ENCODE peak calls at places on chromosomes 4 and X, in eight cellular contexts. B is prostate gland, D is HepG2, Z is NB4, L is transverse colon, E is lower leg skin, I is K562, X is uterus. A is an unnamed sample.
A peak's percentile ranks its signal among the peaks of the same experiment; 100 is the strongest.

GRCh38 chr4:93319011-93319410 is 509.5 kb upstream of the ATOH1 start:
- DNase-seq in E (no peak), D (no peak), Z (no peak), X (no peak), L (no peak), B (no peak), I (no peak), A (no peak)

GRCh38 chrX:137945470-137945869 is 379.5 kb downstream of the ZIC3 start:
- DNase-seq in I (no peak), X (no peak), Z (no peak), L (no peak), B (no peak), D (no peak), E (no peak), A (no peak)

GRCh38 chr4:169249214-169249973 is 21.4 kb downstream of the SH3RF1 start:
- DNase-seq in X (no peak), D (peak; percentile 90), B (no peak), Z (no peak), L (no peak), E (no peak), I (no peak), A (no peak)

GRCh38 chr4:107044170-107044569 is 8.1 kb upstream of the DKK2 start:
- DNase-seq in Z (peak; percentile 8), I (no peak), E (no peak), B (no peak), L (no peak), D (no peak), X (no peak), A (no peak)

GRCh38 chr4:177367336-177367735 is 57.7 kb downstream of the NEIL3 start:
- DNase-seq in E (no peak), X (no peak), D (peak; percentile 24), B (no peak), I (peak; percentile 9), Z (peak; percentile 45), L (no peak), A (no peak)

GRCh38 chrX:84046403-84046984 is 141.5 kb downstream of the RPS6KA6 start:
- DNase-seq in I (peak; percentile 25), D (peak; percentile 0), E (no peak), Z (peak; percentile 33), B (no peak), X (no peak), L (no peak), A (no peak)

GRCh38 chr4:102612824-102613366 is 111.7 kb downstream of the NFKB1 start:
- DNase-seq in L (no peak), X (no peak), Z (no peak), E (no peak), D (no peak), I (no peak), B (no peak), A (no peak)

GRCh38 chrX:134911348-134911747 is 79.4 kb upstream of the SMIM10 start:
- DNase-seq in X (no peak), L (no peak), I (no peak), B (no peak), E (no peak), D (no peak), Z (peak; percentile 13), A (no peak)

GRCh38 chrX:43949669-43950068 is 23.5 kb downstream of the NDP start:
- DNase-seq in L (peak; percentile 22), D (peak; percentile 10), X (no peak), B (no peak), E (no peak), I (peak; percentile 21), Z (no peak), A (no peak)

GRCh38 chr4:145481164-145481941 is at the start of gene SMAD1:
- DNase-seq in I (peak; percentile 6), L (peak; percentile 86), B (peak; percentile 83), D (peak; percentile 53), Z (no peak), X (peak; percentile 74), E (peak; percentile 95), A (peak; percentile 93)
- TF ChIP-seq POLR2A in I (no peak), L (peak; percentile 77), B (peak; percentile 60), D (peak; percentile 58), Z (no peak), X (peak; percentile 59), E (no peak), A (peak; percentile 62)

DNA sequence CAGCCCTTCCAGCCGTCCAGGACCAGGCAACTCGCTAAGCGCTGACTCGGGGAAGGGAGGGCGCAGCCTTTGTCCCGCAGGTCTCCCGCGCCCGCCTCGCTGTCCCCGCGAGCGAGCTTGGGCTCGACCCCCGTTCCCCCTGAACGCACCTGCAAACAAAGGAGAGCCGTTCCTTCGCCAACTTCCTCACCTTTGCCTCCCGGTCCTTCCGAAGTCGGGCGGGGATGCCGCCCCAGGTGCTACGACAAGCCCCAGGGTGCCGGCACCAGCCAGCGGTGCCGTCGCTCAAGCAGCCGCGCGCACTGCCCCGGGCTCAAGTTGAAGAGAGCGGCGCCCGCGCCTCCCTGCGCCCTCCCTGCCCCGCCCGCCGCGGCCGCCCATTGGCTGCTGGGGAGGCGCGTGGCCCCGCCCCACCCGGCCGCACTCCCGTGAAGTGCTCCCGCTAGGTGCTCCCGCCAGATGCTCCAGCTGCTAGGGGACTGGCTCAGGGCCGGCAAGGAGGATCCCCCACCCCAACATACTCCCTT is 107.1 kb downstream of the NSUN7 start:
- DNase-seq in D (no peak), B (peak; percentile 45), I (peak; percentile 43), L (peak; percentile 38), Z (peak; percentile 81), E (peak; percentile 90), X (peak; percentile 58), A (no peak)
- TF ChIP-seq POLR2A in D (no peak), B (no peak), I (no peak), L (no peak), Z (no peak), E (no peak), X (no peak), A (no peak)

GRCh38 chr4:7941111-7942018 is 1.7 kb upstream of the AFAP1 start:
- DNase-seq in X (peak; percentile 15), Z (no peak), I (no peak), B (peak; percentile 14), D (no peak), L (no peak), E (peak; percentile 79), A (no peak)

GRCh38 chr4:7936963-7937362 is 2.7 kb downstream of the AFAP1 start:
- DNase-seq in E (no peak), Z (no peak), I (no peak), X (no peak), L (no peak), B (no peak), D (no peak), A (no peak)

GRCh38 chr4:7938513-7939376 is 916 bp downstream of the AFAP1 start:
- DNase-seq in E (peak; percentile 88), Z (no peak), L (peak; percentile 32), X (peak; percentile 39), I (no peak), B (no peak), D (no peak), A (peak; percentile 91)

GRCh38 chr4:7942019-7942556 is 2.4 kb upstream of the AFAP1 start:
- DNase-seq in D (peak; percentile 52), Z (no peak), X (peak; percentile 13), I (no peak), L (no peak), E (peak; percentile 78), B (no peak), A (no peak)

DNA sequence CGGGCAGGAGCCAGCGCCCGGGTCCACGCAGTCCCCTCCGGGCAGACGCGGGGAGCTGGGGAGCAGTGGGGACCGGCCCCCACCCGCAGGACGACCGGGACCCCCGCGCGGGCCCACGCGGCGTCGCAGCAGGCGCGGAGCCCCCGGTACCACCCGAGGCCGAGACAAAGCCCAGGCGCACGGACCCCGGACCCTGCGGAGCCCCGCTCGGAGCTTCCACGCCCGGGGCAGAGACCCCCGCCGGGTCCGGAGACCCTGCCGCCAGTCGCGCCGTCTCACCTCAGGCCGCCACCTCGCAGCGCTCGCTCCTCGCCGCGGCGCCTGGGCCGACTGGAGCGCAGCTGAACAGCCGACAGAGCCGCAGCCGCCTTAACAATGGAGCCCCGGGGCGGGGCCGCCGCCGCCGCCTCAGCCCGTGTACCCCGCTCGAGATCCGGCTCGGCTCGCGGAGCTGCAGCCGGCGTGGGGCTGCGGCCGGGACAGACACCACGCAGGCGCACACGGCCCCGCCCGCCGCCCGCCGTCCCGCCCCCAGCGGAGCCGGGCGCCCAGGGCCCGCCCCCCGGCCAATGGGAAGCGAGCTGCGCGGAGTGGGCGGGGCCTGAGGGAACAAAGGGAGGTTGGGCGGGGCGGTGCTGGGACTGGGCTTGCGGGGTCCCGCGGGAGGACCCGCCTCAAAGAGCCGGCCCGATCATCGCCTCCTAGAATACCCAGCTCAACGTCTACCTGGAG is at the start of gene AFAP1:
- DNase-seq in B (peak; percentile 84), D (peak; percentile 66), X (peak; percentile 89), E (peak; percentile 96), Z (no peak), L (peak; percentile 91), I (peak; percentile 81), A (no peak)
- TF ChIP-seq POLR2A in B (peak; percentile 83), D (no peak), X (peak; percentile 85), E (no peak), Z (no peak), L (peak; percentile 86), I (no peak), A (peak; percentile 46)

DNA sequence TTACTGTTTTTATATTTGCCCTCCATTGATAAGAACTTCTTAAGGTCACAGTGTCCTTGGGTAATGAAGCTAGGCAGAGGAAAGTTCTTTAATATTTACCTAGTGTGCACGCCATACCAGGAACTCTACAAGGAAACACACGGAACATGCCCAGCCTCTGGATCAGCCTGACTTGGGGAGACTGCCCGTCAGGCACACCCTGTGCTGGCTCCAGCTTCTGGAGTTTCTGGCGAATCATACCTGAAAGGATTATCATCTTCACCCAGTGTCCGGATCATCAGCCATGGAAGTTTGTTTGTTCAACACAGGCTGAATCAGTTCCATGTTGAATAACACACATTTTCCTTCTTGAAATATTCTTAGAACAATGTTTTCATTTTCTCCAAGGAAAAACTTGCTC is 176.6 kb downstream of the SHROOM3 start:
- DNase-seq in I (no peak), B (peak; percentile 89), E (no peak), Z (no peak), L (peak; percentile 76), X (no peak), D (no peak), A (no peak)
- TF ChIP-seq POLR2A in I (no peak), B (no peak), E (no peak), Z (no peak), L (peak; percentile 66), X (no peak), D (no peak), A (no peak)